ENCODE peak calls at places on chromosomes 1 and 21, in ten cellular contexts. Z is A549, S is ovary, W is AG10803, D is testis, T is choroid plexus epithelial cell, F is GM12864, K is sigmoid colon, A is fibroblast of pulmonary artery, P is cardiac muscle cell. G is an unnamed sample.

GRCh38 chr1:180210008-180210555 is 20.0 kb upstream of the LHX4 start:
- DNase-seq in A (no peak), W (no peak), T (no peak), K (no peak), S (no peak), Z (no peak), F (no peak), D (no peak), P (no peak), G (no peak)

GRCh38 chr1:172909606-172910326 is 141.0 kb downstream of the TNFSF18 start:
- DNase-seq in S (no peak), D (no peak), P (no peak), F (no peak), T (peak; percentile 89), K (no peak), A (peak; percentile 90), W (peak; percentile 96), Z (peak; percentile 71), G (peak; percentile 99)

GRCh38 chr1:160261526-160261877 is 847 bp downstream of the DCAF8 start:
- DNase-seq in T (peak; percentile 92), Z (peak; percentile 72), A (peak; percentile 74), P (peak; percentile 48), D (peak; percentile 60), K (no peak), F (peak; percentile 30), S (no peak), W (peak; percentile 76), G (peak; percentile 91)

GRCh38 chr1:59972216-59972924 is 45.8 kb upstream of the CYP2J2 start:
- DNase-seq in Z (no peak), F (no peak), K (no peak), W (peak; percentile 79), A (no peak), P (no peak), T (no peak), D (no peak), S (no peak), G (no peak)

GRCh38 chr1:171653796-171654704 is 1.6 kb upstream of the MYOC start:
- DNase-seq in S (peak; percentile 46), D (peak; percentile 39), T (peak; percentile 54), F (no peak), A (peak; percentile 52), K (peak; percentile 64), P (peak; percentile 56), W (peak; percentile 65), Z (no peak), G (peak; percentile 21)

GRCh38 chr1:21217812-21218596 is 41.3 kb upstream of the EIF4G3 start:
- DNase-seq in W (no peak), F (no peak), A (peak; percentile 28), Z (peak; percentile 32), T (peak; percentile 50), K (no peak), S (peak; percentile 62), P (peak; percentile 33), D (peak; percentile 76), G (peak; percentile 25)

GRCh38 chr1:153538315-153538821 is 2.4 kb downstream of the S100A5 start:
- DNase-seq in F (no peak), Z (no peak), D (no peak), S (no peak), A (no peak), K (no peak), W (peak; percentile 53), T (no peak), P (peak; percentile 51), G (no peak)

GRCh38 chr1:66294692-66295384 is 239.1 kb upstream of the SGIP1 start:
- DNase-seq in K (no peak), A (peak; percentile 71), W (peak; percentile 59), T (peak; percentile 78), S (no peak), P (no peak), F (no peak), Z (peak; percentile 53), D (no peak), G (peak; percentile 64)

GRCh38 chr1:239958063-239958462 is 133.6 kb upstream of the FMN2 start:
- DNase-seq in D (no peak), F (no peak), W (no peak), T (no peak), Z (no peak), A (no peak), S (no peak), P (no peak), K (no peak), G (no peak)

GRCh38 chr21:46375560-46376230 is 51.7 kb downstream of the PCNT start:
- DNase-seq in A (no peak), W (no peak), K (peak; percentile 51), P (no peak), F (no peak), D (no peak), S (no peak), T (no peak), Z (no peak), G (no peak)

GRCh38 chr1:38009088-38009840 is 3.3 kb upstream of the UTP11 start:
- DNase-seq in T (peak; percentile 97), A (peak; percentile 84), D (no peak), P (peak; percentile 36), W (peak; percentile 61), S (no peak), F (no peak), Z (no peak), K (peak; percentile 56), G (no peak)

GRCh38 chr1:171486048-171486519 is 754 bp downstream of the PRRC2C start:
- DNase-seq in D (peak; percentile 58), P (peak; percentile 65), Z (peak; percentile 58), A (peak; percentile 71), S (no peak), F (peak; percentile 52), W (peak; percentile 66), T (peak; percentile 82), K (peak; percentile 64), G (peak; percentile 84)

GRCh38 chr1:109825774-109826173 is 62.1 kb upstream of the EPS8L3 start:
- DNase-seq in A (no peak), F (no peak), T (no peak), S (no peak), P (no peak), D (no peak), Z (no peak), W (peak; percentile 44), K (no peak), G (no peak)

GRCh38 chr1:17232759-17233661 is 15.9 kb upstream of the PADI3 start:
- DNase-seq in F (no peak), D (no peak), W (peak; percentile 85), Z (peak; percentile 91), P (no peak), A (peak; percentile 45), K (no peak), T (peak; percentile 59), S (no peak), G (peak; percentile 97)

GRCh38 chr1:191608367-191608766 is 549.9 kb upstream of the RGS18 start:
- DNase-seq in K (no peak), D (no peak), P (no peak), Z (peak; percentile 47), T (no peak), A (no peak), S (no peak), W (no peak), F (no peak), G (no peak)

GRCh38 chr1:46549697-46550681 is 1.5 kb downstream of the KNCN start:
- DNase-seq in S (no peak), A (peak; percentile 62), K (no peak), Z (peak; percentile 40), W (peak; percentile 63), T (peak; percentile 79), D (no peak), F (no peak), P (no peak), G (peak; percentile 19)

GRCh38 chr1:52142220-52143153 is 598 bp downstream of the ZFYVE9 start:
- DNase-seq in F (no peak), W (peak; percentile 58), S (peak; percentile 67), P (peak; percentile 71), Z (peak; percentile 54), D (peak; percentile 62), A (peak; percentile 59), T (peak; percentile 62), K (peak; percentile 76), G (peak; percentile 57)

GRCh38 chr1:35660581-35661473 is 19.5 kb upstream of the PSMB2 start:
- DNase-seq in A (peak; percentile 79), P (peak; percentile 85), S (no peak), D (no peak), Z (peak; percentile 20), F (no peak), K (no peak), W (peak; percentile 44), T (peak; percentile 74), G (peak; percentile 74)

GRCh38 chr21:39016740-39017315 is 166.4 kb downstream of the PSMG1 start:
- DNase-seq in A (no peak), W (peak; percentile 41), P (no peak), K (no peak), F (peak; percentile 36), T (peak; percentile 78), S (no peak), Z (no peak), D (no peak), G (peak; percentile 89)

GRCh38 chr1:30446508-30446907 is 276.9 kb downstream of the MATN1 start:
- DNase-seq in K (no peak), S (no peak), A (no peak), F (no peak), Z (no peak), W (no peak), D (no peak), T (no peak), P (no peak), G (no peak)
- TF ChIP-seq CTCF in K (no peak), S (no peak), A (no peak), F (no peak), Z (no peak), W (no peak), D (no peak), T (no peak), P (no peak), G (no peak)

GRCh38 chr1:79004916-79005315 is 1.6 kb downstream of the ADGRL4 start:
- DNase-seq in P (no peak), W (no peak), S (no peak), Z (no peak), T (peak; percentile 30), A (peak; percentile 60), K (no peak), D (no peak), F (no peak), G (peak; percentile 3)
- H3K4me3 ChIP-seq in P (no peak overlapping the region), W (no peak overlapping the region), S (no peak overlapping the region), Z (no peak overlapping the region), T (no peak overlapping the region), A (peak overlapping the region; percentile 75), K (no peak overlapping the region), D (no peak overlapping the region), F (no peak overlapping the region), G (no peak overlapping the region)

GRCh38 chr21:25039461-25040380 is 567.6 kb downstream of the MRPL39 start:
- DNase-seq in F (peak; percentile 26), P (peak; percentile 27), A (no peak), T (peak; percentile 7), Z (no peak), W (peak; percentile 17), D (no peak), S (no peak), K (no peak), G (no peak)
- TF ChIP-seq CTCF in F (peak; percentile 35), P (no peak), A (no peak), T (no peak), Z (no peak), W (no peak), D (peak; percentile 14), S (peak; percentile 50), K (no peak), G (no peak)

GRCh38 chr1:16167331-16168143 is 11.7 kb upstream of the EPHA2 start:
- DNase-seq in D (peak; percentile 62), T (no peak), P (peak; percentile 81), K (no peak), Z (peak; percentile 74), A (no peak), S (peak; percentile 79), W (no peak), F (no peak), G (no peak)
- H3K4me3 ChIP-seq in D (peak overlapping the region; percentile 60), T (peak overlapping the region; percentile 62), P (peak overlapping the region; percentile 39), K (peak overlapping the region; percentile 43), Z (peak overlapping the region; percentile 60), A (peak overlapping the region; percentile 49), S (peak overlapping the region; percentile 55), W (peak overlapping the region; percentile 50), F (peak overlapping the region; percentile 57), G (peak overlapping the region; percentile 64)

GRCh38 chr1:31296486-31297272 is at the start of the genes SNRNP40 and ZCCHC17:
- DNase-seq in F (peak; percentile 98), T (peak; percentile 99), W (peak; percentile 99), K (peak; percentile 98), P (peak; percentile 100), A (peak; percentile 99), S (peak; percentile 93), Z (peak; percentile 96), D (peak; percentile 98), G (peak; percentile 100)
- TF ChIP-seq CTCF in F (no peak), T (peak; percentile 28), W (peak; percentile 27), K (no peak), P (peak; percentile 14), A (peak; percentile 10), S (no peak), Z (no peak), D (no peak), G (no peak)

G was measured in fibroblast of villous mesenchyme.